ENCODE peak calls at places on chromosome 15, in ten cellular contexts. R is ascending aorta; A is ovary; W is fibroblast of lung; Q is CD8-positive, alpha-beta T cell; N is fibroblast of the aortic adventitia; S is cardiac fibroblast; D is fibroblast of pulmonary artery; K is dorsolateral prefrontal cortex; L is adrenal gland. H is an unnamed sample.

GRCh38 chr15:62847900-62848489 is 194.6 kb upstream of the TPM1 start:
- DNase-seq in S (peak), D (peak), R (no peak), W (peak), A (peak), Q (peak), N (peak), K (peak), L (peak), H (no peak)

GRCh38 chr15:41695750-41696436 is 35.7 kb downstream of the MGA start:
- DNase-seq in W (peak), R (no peak), A (no peak), D (peak), K (no peak), L (no peak), Q (peak), N (peak), S (peak), H (no peak)

GRCh38 chr15:67080900-67081431 is 15.6 kb downstream of the SMAD3 start:
- DNase-seq in K (no peak), W (peak), A (no peak), R (peak), L (no peak), S (peak), D (peak), Q (no peak), N (peak), H (no peak)

GRCh38 chr15:74873756-74874424 is 725 bp upstream of the SCAMP2 start:
- DNase-seq in L (no peak), D (peak), W (peak), A (no peak), S (peak), K (no peak), N (no peak), Q (no peak), R (no peak), H (no peak)

GRCh38 chr15:31398677-31399260 is 72.1 kb downstream of the KLF13 start:
- DNase-seq in S (peak), K (no peak), N (no peak), A (no peak), W (no peak), D (no peak), L (no peak), Q (no peak), R (no peak), H (no peak)

GRCh38 chr15:63986185-63986680 is 60.1 kb downstream of the DAPK2 start:
- DNase-seq in N (no peak), W (no peak), D (no peak), Q (no peak), K (no peak), S (no peak), L (no peak), R (no peak), A (no peak), H (no peak)

GRCh38 chr15:75350601-75351331 is 3.9 kb downstream of the NEIL1 start:
- DNase-seq in L (peak), K (no peak), W (no peak), S (no peak), N (peak), Q (no peak), D (no peak), A (no peak), R (no peak), H (no peak)

GRCh38 chr15:97961067-97961954 is 808 bp downstream of the ARRDC4 start:
- DNase-seq in A (peak), Q (no peak), L (peak), S (peak), K (peak), D (peak), R (no peak), W (peak), N (peak), H (no peak)

GRCh38 chr15:101264011-101264410 is 12.2 kb upstream of the CHSY1 start:
- DNase-seq in K (no peak), S (peak), N (no peak), A (no peak), D (peak), L (no peak), Q (no peak), R (no peak), W (no peak), H (no peak)

GRCh38 chr15:36571301-36571700 is 8.1 kb upstream of the CDIN1 start:
- DNase-seq in N (no peak), K (no peak), D (no peak), L (no peak), R (no peak), Q (no peak), S (no peak), A (no peak), W (no peak), H (no peak)

GRCh38 chr15:34318277-34319079 is 19.1 kb downstream of the SLC12A6 start:
- DNase-seq in W (peak), A (peak), S (peak), Q (no peak), K (no peak), N (peak), L (peak), D (peak), R (no peak), H (peak)

GRCh38 chr15:35374661-35375060 is 171.3 kb downstream of the DPH6 start:
- DNase-seq in Q (no peak), N (no peak), S (no peak), A (no peak), W (no peak), K (no peak), R (no peak), L (no peak), D (no peak), H (no peak)

GRCh38 chr15:99951471-99951870 is 218.2 kb upstream of the LYSMD4 start:
- DNase-seq in S (peak), N (peak), Q (no peak), R (no peak), D (peak), L (no peak), A (no peak), K (no peak), W (no peak), H (no peak)

GRCh38 chr15:74130089-74130848 is at the start of gene ISLR2:
- DNase-seq in K (no peak), R (no peak), A (peak), Q (no peak), L (no peak), W (no peak), N (peak), S (peak), D (no peak), H (no peak)

GRCh38 chr15:73317651-73318462 is 50.9 kb downstream of the HCN4 start:
- DNase-seq in S (no peak), L (no peak), A (no peak), W (no peak), Q (no peak), K (no peak), N (no peak), R (no peak), D (no peak), H (no peak)

GRCh38 chr15:50850003-50850402 is 58.5 kb upstream of the AP4E1 start:
- DNase-seq in R (no peak), Q (no peak), W (no peak), A (no peak), L (no peak), K (no peak), D (no peak), S (no peak), N (no peak), H (no peak)

DNA sequence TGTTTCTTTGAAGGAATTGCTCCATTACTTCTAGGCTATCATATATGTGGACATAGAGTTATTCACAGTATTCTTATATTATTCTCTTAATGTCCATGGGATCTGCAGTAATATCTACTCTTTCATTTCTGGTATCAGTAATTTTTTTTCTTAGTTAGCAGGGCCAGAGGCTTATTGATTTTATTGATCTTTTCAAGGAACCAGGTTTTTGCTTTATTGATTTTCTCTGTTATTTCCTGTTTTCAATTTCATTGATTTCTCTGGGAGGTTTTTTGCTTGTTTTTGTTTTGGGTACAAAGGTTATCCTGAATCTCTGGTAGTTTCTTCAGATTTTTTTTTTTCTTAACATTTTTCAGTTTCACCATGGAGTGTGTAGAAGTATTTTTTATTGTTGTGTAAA is 60.1 kb upstream of the AP4E1 start:
- DNase-seq in Q (no peak), W (no peak), D (no peak), S (no peak), K (no peak), A (no peak), L (no peak), N (no peak), R (no peak), H (no peak)
- TF ChIP-seq CTCF in Q (no peak), W (no peak), D (no peak), S (no peak), K (no peak), A (no peak), L (no peak), N (no peak), R (no peak), H (no peak)

DNA sequence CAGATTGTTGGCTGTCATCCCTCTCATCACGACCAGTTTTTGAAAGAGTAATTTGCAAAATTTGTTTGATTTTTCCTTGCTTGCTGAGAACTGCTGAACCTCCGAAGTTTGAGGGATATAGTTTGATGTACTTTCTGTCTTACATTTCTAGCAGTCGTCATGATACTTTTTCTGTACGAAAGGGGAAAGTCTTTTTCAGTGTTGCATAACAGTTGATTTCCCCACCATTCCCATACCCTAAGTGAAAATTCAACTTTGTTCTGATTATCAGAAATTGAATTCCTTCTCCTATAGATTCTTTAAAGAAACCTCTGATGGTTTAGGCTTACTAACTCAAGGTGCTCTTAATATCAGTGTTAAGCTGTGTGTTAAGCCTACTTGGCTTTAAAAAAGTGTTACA is 1.6 kb downstream of the PDE8A start:
- DNase-seq in R (no peak), Q (no peak), L (no peak), N (no peak), A (no peak), K (no peak), D (peak), W (no peak), S (no peak), H (no peak)
- H3K4me3 ChIP-seq in R (peak), Q (no peak), L (peak), N (peak), A (peak), K (peak), D (peak), W (peak), S (no peak), H (no peak)

DNA sequence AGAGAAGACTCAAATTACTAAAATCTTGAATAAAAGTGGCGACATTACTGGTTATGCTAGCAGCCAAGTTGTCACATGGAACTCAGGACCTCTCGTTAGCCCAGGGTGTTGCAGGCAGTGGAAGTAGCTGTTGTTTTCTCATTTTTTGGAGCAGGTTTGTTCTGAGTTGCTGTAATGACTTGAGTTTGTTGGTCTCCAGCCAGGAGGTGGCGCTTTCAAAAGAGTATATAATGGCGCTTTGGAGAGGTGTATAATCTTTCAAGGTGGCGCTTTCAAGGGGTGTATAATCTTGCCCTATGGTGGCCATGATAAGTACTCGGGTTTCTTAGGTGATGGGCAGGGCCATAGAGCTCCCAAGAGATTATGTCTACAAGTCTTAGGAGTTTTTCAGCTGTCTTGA is 632.7 kb downstream of the NTRK3 start:
- DNase-seq in R (no peak), Q (no peak), W (no peak), K (no peak), S (no peak), A (no peak), N (no peak), L (no peak), D (no peak), H (no peak)
- TF ChIP-seq CTCF in R (no peak), Q (no peak), W (no peak), K (no peak), S (peak), A (no peak), N (no peak), L (no peak), D (no peak), H (peak)

GRCh38 chr15:82848201-82848993 is 39.0 kb downstream of the WHAMM start:
- DNase-seq in N (no peak), K (no peak), A (no peak), R (no peak), D (no peak), S (no peak), Q (no peak), L (no peak), W (no peak), H (no peak)

GRCh38 chr15:82846621-82847020 is 37.2 kb downstream of the WHAMM start:
- DNase-seq in N (no peak), R (no peak), W (no peak), K (no peak), A (no peak), Q (no peak), D (no peak), S (no peak), L (no peak), H (no peak)

GRCh38 chr15:82847703-82848102 is 38.3 kb downstream of the WHAMM start:
- DNase-seq in N (no peak), D (no peak), W (no peak), L (no peak), S (no peak), Q (no peak), A (no peak), K (no peak), R (no peak), H (no peak)

GRCh38 chr15:82845686-82846085 is 36.3 kb downstream of the WHAMM start:
- DNase-seq in K (no peak), R (no peak), L (no peak), A (no peak), N (no peak), S (no peak), D (no peak), W (no peak), Q (no peak), H (no peak)

DNA sequence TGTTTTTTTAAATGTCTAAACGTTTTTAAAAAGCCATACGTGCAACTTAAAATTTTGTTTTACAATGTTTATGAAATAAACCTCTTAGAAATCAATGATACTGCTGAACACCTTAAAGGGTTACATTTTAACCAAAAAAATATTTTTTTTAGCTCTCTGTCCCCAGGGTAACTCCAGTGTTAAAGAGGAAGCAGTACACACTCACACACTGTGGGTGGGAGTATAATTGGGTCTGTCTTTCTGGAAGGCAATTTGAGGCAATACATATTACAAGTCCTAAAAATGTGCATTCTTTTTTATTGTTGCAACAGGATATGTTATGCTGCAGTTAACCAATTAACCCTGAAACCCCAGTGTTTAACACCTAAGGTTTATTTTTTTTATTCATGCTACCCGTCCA is 34.1 kb downstream of the WHAMM start:
- DNase-seq in K (no peak), Q (no peak), W (no peak), N (no peak), S (no peak), L (no peak), R (no peak), A (no peak), D (no peak), H (no peak)
- H3K4me3 ChIP-seq in K (no peak), Q (no peak), W (no peak), N (no peak), S (no peak), L (no peak), R (no peak), A (no peak), D (no peak), H (no peak)

GRCh38 chr15:28935316-28935715 is 49.5 kb downstream of the APBA2 start:
- DNase-seq in N (no peak), A (no peak), W (no peak), D (peak), L (no peak), Q (peak), S (no peak), R (no peak), K (peak), H (no peak)
- TF ChIP-seq CTCF in N (no peak), A (no peak), W (no peak), D (peak), L (no peak), Q (peak), S (peak), R (no peak), K (peak), H (peak)

DNA sequence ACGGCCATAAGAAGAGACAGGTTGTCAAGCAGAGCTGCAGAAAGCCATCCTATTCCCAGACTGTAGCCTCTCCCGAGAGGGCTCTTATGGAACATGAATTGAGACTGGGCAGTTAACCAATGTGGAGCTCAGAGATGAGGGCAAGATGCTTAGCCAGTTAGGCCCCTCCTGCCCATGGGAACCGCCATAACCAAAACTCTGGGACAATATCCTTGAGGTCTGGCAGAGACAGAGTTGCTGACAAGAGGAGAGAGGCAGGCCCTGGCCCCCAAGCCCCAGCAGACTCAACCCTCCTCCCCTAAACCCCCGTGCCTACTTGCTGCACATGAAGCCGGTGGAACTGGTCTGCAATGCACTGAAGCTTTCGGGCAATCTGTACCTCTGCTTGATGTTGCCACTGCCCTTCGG is 4.8 kb downstream of the BMF start:
- DNase-seq in R (no peak), S (peak), L (no peak), Q (no peak), W (no peak), D (no peak), A (no peak), K (no peak), N (peak), H (no peak)
- H3K4me3 ChIP-seq in R (peak), S (no peak), L (no peak), Q (no peak), W (peak), D (no peak), A (peak), K (no peak), N (no peak), H (no peak)

GRCh38 chr15:71110800-71111565 is 4.3 kb upstream of the THSD4 start:
- DNase-seq in L (no peak), K (no peak), A (no peak), S (peak), R (no peak), N (no peak), W (no peak), D (no peak), Q (no peak), H (no peak)
- TF ChIP-seq CTCF in L (no peak), K (no peak), A (no peak), S (no peak), R (no peak), N (no peak), W (no peak), D (no peak), Q (no peak), H (no peak)

GRCh38 chr15:80567721-80568157 is 127.4 kb upstream of the ABHD17C start:
- DNase-seq in N (peak), Q (no peak), A (peak), W (peak), K (peak), S (peak), R (no peak), D (peak), L (peak), H (peak)
- H3K4me3 ChIP-seq in N (no peak), Q (no peak), A (no peak), W (no peak), K (no peak), S (no peak), R (no peak), D (no peak), L (no peak), H (no peak)

GRCh38 chr15:38562278-38562677 is 2.3 kb downstream of the RASGRP1 start:
- DNase-seq in Q (no peak), K (no peak), S (no peak), A (no peak), N (no peak), D (no peak), L (no peak), W (no peak), R (no peak), H (no peak)

GRCh38 chr15:38560456-38560926 is 4.1 kb downstream of the RASGRP1 start:
- DNase-seq in K (no peak), S (no peak), R (no peak), W (no peak), L (no peak), Q (no peak), D (no peak), N (no peak), A (no peak), H (no peak)

GRCh38 chr15:38565287-38565670 is 665 bp upstream of the RASGRP1 start:
- DNase-seq in K (no peak), S (no peak), A (no peak), R (no peak), L (no peak), D (no peak), W (no peak), Q (no peak), N (no peak), H (no peak)

GRCh38 chr15:38563723-38564519 is 693 bp downstream of the RASGRP1 start:
- DNase-seq in N (peak), R (peak), D (peak), W (peak), K (peak), Q (peak), L (peak), S (peak), A (peak), H (no peak)

DNA sequence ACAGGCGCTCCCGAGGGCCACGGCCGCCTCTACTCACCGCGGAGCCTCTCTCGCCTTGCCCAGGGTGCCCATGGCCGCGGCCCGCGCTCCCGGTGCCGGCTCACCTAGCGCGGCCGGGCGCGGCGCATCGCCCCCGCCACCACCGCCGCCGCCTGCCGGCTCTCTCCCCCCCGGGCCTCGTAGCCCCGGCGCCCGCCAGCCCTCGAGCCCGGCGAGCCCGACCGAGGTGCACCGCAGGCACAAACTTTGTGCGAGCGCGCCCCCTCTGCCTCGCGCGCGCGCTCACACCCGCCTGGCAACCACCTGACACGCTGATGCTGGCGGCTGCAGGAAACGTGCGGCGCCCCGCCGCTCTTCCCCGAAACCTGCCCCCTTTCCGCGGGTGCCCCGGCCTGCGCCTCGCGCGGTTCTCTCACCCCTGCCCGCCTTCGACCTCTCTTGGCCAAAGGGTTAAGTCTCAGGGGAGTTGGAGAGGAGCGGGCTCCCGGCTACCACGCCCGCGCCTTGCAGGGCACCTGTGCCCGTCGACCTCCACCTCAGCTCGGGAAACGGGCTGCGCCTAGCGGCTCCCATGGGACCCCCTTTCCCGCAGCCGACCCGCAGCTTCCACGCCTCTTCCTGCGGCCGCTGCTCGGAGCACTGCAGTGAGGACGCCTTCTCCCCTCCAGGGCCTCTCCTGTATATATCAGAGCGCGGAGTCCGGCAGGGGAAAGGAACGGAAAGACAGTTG is at the start of gene RASGRP1:
- DNase-seq in Q (peak), S (peak), A (peak), L (peak), D (peak), R (no peak), W (peak), N (peak), K (peak), H (no peak)
- TF ChIP-seq CTCF in Q (no peak), S (no peak), A (no peak), L (no peak), D (no peak), R (peak), W (no peak), N (peak), K (no peak), H (peak)